ENCODE peak calls at places on chromosomes 16 and 17, in eight cellular contexts. One of them, this sample, is unnamed.

GRCh38 chr16:54587176-54587515 is 300.6 kb upstream of the IRX3 start:
- DNase-seq in EL: no peak
- DNase-seq in tibial artery: no peak
- DNase-seq in gastrocnemius medialis: no peak
- DNase-seq in stimulated activated naive CD8-positive, alpha-beta T cell treated with anti-CD3 and anti-CD28 coated beads, Interleukin-15, Interleukin-2, amounts not matched to agents 100 U/mL and 50 U/mL, for 24 hours: no peak
- DNase-seq in cardiac fibroblast: no peak
- DNase-seq in HCEC 1CT: no peak
- DNase-seq in pulmonary artery endothelial cell: no peak
- DNase-seq in this sample: no peak

GRCh38 chr17:77356109-77356689 is 215.4 kb downstream of the SEC14L1 start:
- DNase-seq in EL: peak; percentile 50
- DNase-seq in tibial artery: no peak
- DNase-seq in gastrocnemius medialis: peak; percentile 67
- DNase-seq in stimulated activated naive CD8-positive, alpha-beta T cell treated with anti-CD3 and anti-CD28 coated beads, Interleukin-15, Interleukin-2, amounts not matched to agents 100 U/mL and 50 U/mL, for 24 hours: peak; percentile 2
- DNase-seq in cardiac fibroblast: no peak
- DNase-seq in HCEC 1CT: no peak
- DNase-seq in pulmonary artery endothelial cell: no peak
- DNase-seq in this sample: no peak

GRCh38 chr17:43873091-43873490 is 26.1 kb downstream of the CD300LG start:
- DNase-seq in EL: no peak
- DNase-seq in tibial artery: no peak
- DNase-seq in gastrocnemius medialis: no peak
- DNase-seq in stimulated activated naive CD8-positive, alpha-beta T cell treated with anti-CD3 and anti-CD28 coated beads, Interleukin-15, Interleukin-2, amounts not matched to agents 100 U/mL and 50 U/mL, for 24 hours: no peak
- DNase-seq in cardiac fibroblast: no peak
- DNase-seq in HCEC 1CT: no peak
- DNase-seq in pulmonary artery endothelial cell: no peak
- DNase-seq in this sample: no peak

GRCh38 chr17:59341922-59342321 is 10.5 kb downstream of the YPEL2 start:
- DNase-seq in EL: no peak
- DNase-seq in tibial artery: no peak
- DNase-seq in gastrocnemius medialis: no peak
- DNase-seq in stimulated activated naive CD8-positive, alpha-beta T cell treated with anti-CD3 and anti-CD28 coated beads, Interleukin-15, Interleukin-2, amounts not matched to agents 100 U/mL and 50 U/mL, for 24 hours: no peak
- DNase-seq in cardiac fibroblast: no peak
- DNase-seq in HCEC 1CT: no peak
- DNase-seq in pulmonary artery endothelial cell: no peak
- DNase-seq in this sample: no peak

GRCh38 chr16:4803479-4804243 is 1.2 kb upstream of the ROGDI start:
- DNase-seq in EL: no peak
- DNase-seq in tibial artery: no peak
- DNase-seq in gastrocnemius medialis: no peak
- DNase-seq in stimulated activated naive CD8-positive, alpha-beta T cell treated with anti-CD3 and anti-CD28 coated beads, Interleukin-15, Interleukin-2, amounts not matched to agents 100 U/mL and 50 U/mL, for 24 hours: no peak
- DNase-seq in cardiac fibroblast: no peak
- DNase-seq in HCEC 1CT: no peak
- DNase-seq in pulmonary artery endothelial cell: no peak
- DNase-seq in this sample: no peak

GRCh38 chr16:86214326-86215232 is 295.7 kb upstream of the FOXF1 start:
- DNase-seq in EL: no peak
- DNase-seq in tibial artery: no peak
- DNase-seq in gastrocnemius medialis: no peak
- DNase-seq in stimulated activated naive CD8-positive, alpha-beta T cell treated with anti-CD3 and anti-CD28 coated beads, Interleukin-15, Interleukin-2, amounts not matched to agents 100 U/mL and 50 U/mL, for 24 hours: no peak
- DNase-seq in cardiac fibroblast: no peak
- DNase-seq in HCEC 1CT: no peak
- DNase-seq in pulmonary artery endothelial cell: no peak
- DNase-seq in this sample: peak; percentile 51

GRCh38 chr17:549197-550040 is 165.2 kb downstream of the VPS53 start:
- DNase-seq in EL: peak; percentile 92
- DNase-seq in tibial artery: no peak
- DNase-seq in gastrocnemius medialis: no peak
- DNase-seq in stimulated activated naive CD8-positive, alpha-beta T cell treated with anti-CD3 and anti-CD28 coated beads, Interleukin-15, Interleukin-2, amounts not matched to agents 100 U/mL and 50 U/mL, for 24 hours: no peak
- DNase-seq in cardiac fibroblast: peak; percentile 65
- DNase-seq in HCEC 1CT: peak; percentile 65
- DNase-seq in pulmonary artery endothelial cell: no peak
- DNase-seq in this sample: peak; percentile 81

GRCh38 chr16:8944113-8944765 is 19.5 kb downstream of the USP7 start:
- DNase-seq in EL: no peak
- DNase-seq in tibial artery: no peak
- DNase-seq in gastrocnemius medialis: no peak
- DNase-seq in stimulated activated naive CD8-positive, alpha-beta T cell treated with anti-CD3 and anti-CD28 coated beads, Interleukin-15, Interleukin-2, amounts not matched to agents 100 U/mL and 50 U/mL, for 24 hours: no peak
- DNase-seq in cardiac fibroblast: no peak
- DNase-seq in HCEC 1CT: no peak
- DNase-seq in pulmonary artery endothelial cell: no peak
- DNase-seq in this sample: no peak

GRCh38 chr17:63191610-63192009 is 225.6 kb downstream of the TANC2 start:
- DNase-seq in EL: no peak
- DNase-seq in tibial artery: peak; percentile 40
- DNase-seq in gastrocnemius medialis: peak; percentile 16
- DNase-seq in stimulated activated naive CD8-positive, alpha-beta T cell treated with anti-CD3 and anti-CD28 coated beads, Interleukin-15, Interleukin-2, amounts not matched to agents 100 U/mL and 50 U/mL, for 24 hours: no peak
- DNase-seq in cardiac fibroblast: no peak
- DNase-seq in HCEC 1CT: no peak
- DNase-seq in pulmonary artery endothelial cell: no peak
- DNase-seq in this sample: no peak

GRCh38 chr17:17952691-17953090 is 19.5 kb downstream of the TOM1L2 start:
- DNase-seq in EL: no peak
- DNase-seq in tibial artery: no peak
- DNase-seq in gastrocnemius medialis: no peak
- DNase-seq in stimulated activated naive CD8-positive, alpha-beta T cell treated with anti-CD3 and anti-CD28 coated beads, Interleukin-15, Interleukin-2, amounts not matched to agents 100 U/mL and 50 U/mL, for 24 hours: no peak
- DNase-seq in cardiac fibroblast: no peak
- DNase-seq in HCEC 1CT: no peak
- DNase-seq in pulmonary artery endothelial cell: no peak
- DNase-seq in this sample: no peak

GRCh38 chr16:5918553-5919127 is 821.0 kb upstream of the EEF2KMT start:
- DNase-seq in EL: no peak
- DNase-seq in tibial artery: no peak
- DNase-seq in gastrocnemius medialis: no peak
- DNase-seq in stimulated activated naive CD8-positive, alpha-beta T cell treated with anti-CD3 and anti-CD28 coated beads, Interleukin-15, Interleukin-2, amounts not matched to agents 100 U/mL and 50 U/mL, for 24 hours: no peak
- DNase-seq in cardiac fibroblast: no peak
- DNase-seq in HCEC 1CT: no peak
- DNase-seq in pulmonary artery endothelial cell: no peak
- DNase-seq in this sample: no peak

GRCh38 chr17:77432034-77432554 is 291.3 kb downstream of the SEC14L1 start:
- DNase-seq in EL: no peak
- DNase-seq in tibial artery: no peak
- DNase-seq in gastrocnemius medialis: no peak
- DNase-seq in stimulated activated naive CD8-positive, alpha-beta T cell treated with anti-CD3 and anti-CD28 coated beads, Interleukin-15, Interleukin-2, amounts not matched to agents 100 U/mL and 50 U/mL, for 24 hours: peak; percentile 24
- DNase-seq in cardiac fibroblast: no peak
- DNase-seq in HCEC 1CT: no peak
- DNase-seq in pulmonary artery endothelial cell: no peak
- DNase-seq in this sample: no peak

GRCh38 chr17:43908111-43908721 is 880 bp upstream of the MPP2 start:
- DNase-seq in EL: peak; percentile 80
- DNase-seq in tibial artery: peak; percentile 77
- DNase-seq in gastrocnemius medialis: peak; percentile 30
- DNase-seq in stimulated activated naive CD8-positive, alpha-beta T cell treated with anti-CD3 and anti-CD28 coated beads, Interleukin-15, Interleukin-2, amounts not matched to agents 100 U/mL and 50 U/mL, for 24 hours: peak; percentile 30
- DNase-seq in cardiac fibroblast: peak; percentile 75
- DNase-seq in HCEC 1CT: peak; percentile 85
- DNase-seq in pulmonary artery endothelial cell: no peak
- DNase-seq in this sample: peak; percentile 83

This sample was measured in fibroblast of lung.